ENCODE peak calls at places on chromosomes 6 and 20, in seven cellular contexts. One of them, this sample, is unnamed.
A peak's percentile ranks its signal among the peaks of the same experiment; 100 is the strongest.

GRCh38 chr20:47481330-47482216 is 20.1 kb upstream of the NCOA3 start:
- DNase-seq in WERI-Rb-1: no peak
- DNase-seq in upper lobe of right lung: no peak
- DNase-seq in kidney: no peak
- DNase-seq in pancreas: no peak
- DNase-seq in body of pancreas: no peak
- DNase-seq in psoas muscle: no peak
- DNase-seq in this sample: no peak

GRCh38 chr6:89208551-89208950 is 8.6 kb downstream of the GABRR1 start:
- DNase-seq in kidney: no peak
- DNase-seq in body of pancreas: no peak
- DNase-seq in upper lobe of right lung: no peak
- DNase-seq in pancreas: no peak
- DNase-seq in psoas muscle: no peak
- DNase-seq in WERI-Rb-1: no peak
- DNase-seq in this sample: no peak

GRCh38 chr6:94272327-94272726 is 853.0 kb upstream of the EPHA7 start:
- DNase-seq in upper lobe of right lung: no peak
- DNase-seq in psoas muscle: no peak
- DNase-seq in body of pancreas: no peak
- DNase-seq in WERI-Rb-1: no peak
- DNase-seq in kidney: no peak
- DNase-seq in pancreas: no peak
- DNase-seq in this sample: no peak

GRCh38 chr6:145844933-145845531 is 30.4 kb upstream of the FBXO30 start:
- DNase-seq in upper lobe of right lung: no peak
- DNase-seq in WERI-Rb-1: no peak
- DNase-seq in pancreas: no peak
- DNase-seq in psoas muscle: no peak
- DNase-seq in body of pancreas: no peak
- DNase-seq in kidney: no peak
- DNase-seq in this sample: no peak

GRCh38 chr6:30646450-30647038 is 389 bp upstream of the C6orf136 start:
- DNase-seq in body of pancreas: peak; percentile 95
- DNase-seq in WERI-Rb-1: peak; percentile 58
- DNase-seq in upper lobe of right lung: no peak
- DNase-seq in kidney: peak; percentile 77
- DNase-seq in pancreas: no peak
- DNase-seq in psoas muscle: peak; percentile 95
- DNase-seq in this sample: no peak

GRCh38 chr6:158332237-158332636 is 20.0 kb downstream of the TULP4 start:
- DNase-seq in pancreas: no peak
- DNase-seq in WERI-Rb-1: no peak
- DNase-seq in kidney: no peak
- DNase-seq in psoas muscle: no peak
- DNase-seq in body of pancreas: no peak
- DNase-seq in upper lobe of right lung: no peak
- DNase-seq in this sample: no peak

GRCh38 chr6:144415835-144416237 is 130.7 kb downstream of the UTRN start:
- DNase-seq in upper lobe of right lung: no peak
- DNase-seq in WERI-Rb-1: no peak
- DNase-seq in pancreas: no peak
- DNase-seq in kidney: no peak
- DNase-seq in body of pancreas: no peak
- DNase-seq in psoas muscle: no peak
- DNase-seq in this sample: no peak

GRCh38 chr20:49863666-49864065 is 51.0 kb downstream of the SLC9A8 start:
- DNase-seq in body of pancreas: no peak
- DNase-seq in pancreas: no peak
- DNase-seq in upper lobe of right lung: no peak
- DNase-seq in WERI-Rb-1: peak; percentile 33
- DNase-seq in psoas muscle: no peak
- DNase-seq in kidney: no peak
- DNase-seq in this sample: no peak

GRCh38 chr6:130033999-130034814 is 15.8 kb downstream of the L3MBTL3 start:
- DNase-seq in kidney: no peak
- DNase-seq in body of pancreas: no peak
- DNase-seq in upper lobe of right lung: no peak
- DNase-seq in pancreas: no peak
- DNase-seq in WERI-Rb-1: no peak
- DNase-seq in psoas muscle: no peak
- DNase-seq in this sample: no peak

GRCh38 chr6:1255646-1256365 is 56.1 kb upstream of the FOXQ1 start:
- DNase-seq in WERI-Rb-1: no peak
- DNase-seq in psoas muscle: no peak
- DNase-seq in upper lobe of right lung: no peak
- DNase-seq in body of pancreas: no peak
- DNase-seq in kidney: no peak
- DNase-seq in pancreas: no peak
- DNase-seq in this sample: no peak

GRCh38 chr6:7107578-7108195 is at the start of gene RREB1:
- DNase-seq in pancreas: peak; percentile 51
- DNase-seq in WERI-Rb-1: peak; percentile 79
- DNase-seq in upper lobe of right lung: peak; percentile 84
- DNase-seq in body of pancreas: peak; percentile 69
- DNase-seq in kidney: peak; percentile 77
- DNase-seq in psoas muscle: peak; percentile 67
- DNase-seq in this sample: peak; percentile 77

GRCh38 chr6:42963855-42964605 is 3.5 kb downstream of the GNMT start:
- DNase-seq in upper lobe of right lung: no peak
- DNase-seq in WERI-Rb-1: peak; percentile 96
- DNase-seq in kidney: peak; percentile 31
- DNase-seq in body of pancreas: peak; percentile 57
- DNase-seq in pancreas: peak; percentile 42
- DNase-seq in psoas muscle: no peak
- DNase-seq in this sample: no peak

GRCh38 chr20:36307412-36308317 is 1.5 kb downstream of the DLGAP4 start:
- DNase-seq in body of pancreas: no peak
- DNase-seq in WERI-Rb-1: no peak
- DNase-seq in kidney: no peak
- DNase-seq in upper lobe of right lung: peak; percentile 50
- DNase-seq in psoas muscle: no peak
- DNase-seq in pancreas: no peak
- DNase-seq in this sample: peak; percentile 64
- H3K4me3 ChIP-seq in body of pancreas: no peak overlapping the region
- H3K4me3 ChIP-seq in WERI-Rb-1: no peak overlapping the region
- H3K4me3 ChIP-seq in kidney: no peak overlapping the region
- H3K4me3 ChIP-seq in upper lobe of right lung: no peak overlapping the region
- H3K4me3 ChIP-seq in psoas muscle: no peak overlapping the region
- H3K4me3 ChIP-seq in pancreas: no peak overlapping the region
- H3K4me3 ChIP-seq in this sample: no peak overlapping the region

DNA sequence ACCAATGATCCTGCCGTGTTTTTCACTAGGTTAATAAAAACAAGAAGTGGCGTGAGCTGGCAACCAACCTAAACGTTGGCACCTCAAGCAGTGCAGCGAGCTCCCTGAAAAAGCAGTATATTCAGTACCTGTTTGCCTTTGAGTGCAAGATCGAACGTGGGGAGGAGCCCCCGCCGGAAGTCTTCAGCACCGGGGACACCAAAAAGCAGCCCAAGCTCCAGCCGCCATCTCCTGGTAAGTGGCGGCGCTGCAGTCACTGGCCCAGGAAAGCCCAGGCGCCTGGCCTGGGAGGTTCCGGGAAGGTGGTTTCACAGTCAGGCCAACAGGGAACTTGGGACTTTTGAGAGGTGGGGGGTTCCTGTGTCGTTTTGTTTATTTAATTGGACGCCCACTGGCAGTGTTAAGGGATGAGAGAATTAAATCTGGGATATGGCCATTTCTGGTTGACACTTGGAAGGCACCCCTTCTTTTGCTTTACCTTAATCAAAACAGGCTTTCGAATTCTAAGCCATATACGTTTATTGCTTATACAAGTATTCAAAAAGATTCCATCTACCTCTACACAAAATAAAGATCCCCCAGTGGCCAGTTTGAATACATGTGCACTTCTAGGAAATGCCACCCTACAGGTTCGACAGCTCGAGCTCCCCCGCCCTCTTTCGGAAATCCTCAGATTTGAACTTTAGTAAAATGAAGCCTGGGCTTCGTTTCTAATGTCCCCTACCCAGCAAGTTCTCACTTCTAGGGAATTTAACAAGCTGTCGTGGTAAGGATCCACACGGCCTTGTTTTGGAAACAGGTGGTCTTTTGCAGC is 138.9 kb downstream of the TMEM242 start:
- DNase-seq in pancreas: peak; percentile 87
- DNase-seq in kidney: peak; percentile 89
- DNase-seq in upper lobe of right lung: peak; percentile 86
- DNase-seq in body of pancreas: peak; percentile 87
- DNase-seq in WERI-Rb-1: peak; percentile 74
- DNase-seq in psoas muscle: peak; percentile 74
- DNase-seq in this sample: no peak
- TF ChIP-seq CTCF in pancreas: peak; percentile 94
- TF ChIP-seq CTCF in kidney: peak; percentile 93
- TF ChIP-seq CTCF in upper lobe of right lung: peak; percentile 91
- TF ChIP-seq CTCF in body of pancreas: peak; percentile 94
- TF ChIP-seq CTCF in WERI-Rb-1: peak; percentile 93
- TF ChIP-seq CTCF in psoas muscle: peak; percentile 88
- TF ChIP-seq CTCF in this sample: peak; percentile 81

GRCh38 chr6:24524801-24525200 is 30.0 kb downstream of the ALDH5A1 start:
- DNase-seq in body of pancreas: no peak
- DNase-seq in psoas muscle: no peak
- DNase-seq in upper lobe of right lung: no peak
- DNase-seq in WERI-Rb-1: peak; percentile 53
- DNase-seq in pancreas: no peak
- DNase-seq in kidney: no peak
- DNase-seq in this sample: no peak
- H3K27ac ChIP-seq in body of pancreas: no peak overlapping the region
- H3K27ac ChIP-seq in psoas muscle: no peak overlapping the region
- H3K27ac ChIP-seq in upper lobe of right lung: no peak overlapping the region
- H3K27ac ChIP-seq in WERI-Rb-1: no peak overlapping the region
- H3K27ac ChIP-seq in pancreas: no peak overlapping the region
- H3K27ac ChIP-seq in kidney: no peak overlapping the region
- H3K27ac ChIP-seq in this sample: no peak overlapping the region

GRCh38 chr6:53986165-53986720 is 125.0 kb upstream of the MLIP start:
- DNase-seq in pancreas: peak; percentile 28
- DNase-seq in upper lobe of right lung: no peak
- DNase-seq in psoas muscle: peak; percentile 27
- DNase-seq in body of pancreas: peak; percentile 50
- DNase-seq in kidney: no peak
- DNase-seq in WERI-Rb-1: peak; percentile 55
- DNase-seq in this sample: no peak

GRCh38 chr6:53984581-53984980 is 126.7 kb upstream of the MLIP start:
- DNase-seq in body of pancreas: no peak
- DNase-seq in psoas muscle: no peak
- DNase-seq in kidney: no peak
- DNase-seq in pancreas: no peak
- DNase-seq in upper lobe of right lung: no peak
- DNase-seq in WERI-Rb-1: no peak
- DNase-seq in this sample: no peak

GRCh38 chr6:53985361-53985760 is 125.9 kb upstream of the MLIP start:
- DNase-seq in kidney: no peak
- DNase-seq in psoas muscle: no peak
- DNase-seq in upper lobe of right lung: no peak
- DNase-seq in WERI-Rb-1: no peak
- DNase-seq in pancreas: no peak
- DNase-seq in body of pancreas: no peak
- DNase-seq in this sample: no peak

GRCh38 chr6:53986721-53987526 is 124.3 kb upstream of the MLIP start:
- DNase-seq in pancreas: no peak
- DNase-seq in psoas muscle: no peak
- DNase-seq in body of pancreas: no peak
- DNase-seq in WERI-Rb-1: no peak
- DNase-seq in kidney: no peak
- DNase-seq in upper lobe of right lung: no peak
- DNase-seq in this sample: no peak

DNA sequence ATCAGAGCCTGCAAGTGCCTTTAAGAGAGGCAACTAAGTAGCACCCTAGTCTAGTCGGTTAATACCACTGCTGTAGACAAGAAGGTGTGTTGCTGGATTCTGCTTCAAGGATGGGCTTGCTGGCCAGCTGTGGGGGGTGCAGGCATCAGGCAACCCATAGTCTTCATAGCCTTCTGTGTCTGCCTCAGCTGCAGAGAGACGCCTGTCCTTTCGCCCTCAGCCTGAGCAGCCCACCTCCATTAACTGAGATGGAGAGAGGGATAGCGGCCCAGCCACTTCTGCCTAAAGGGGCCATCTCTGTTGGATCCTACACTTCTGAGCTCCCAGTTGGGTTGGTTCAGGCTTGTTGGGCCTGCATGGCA is 123.7 kb upstream of the MLIP start:
- DNase-seq in WERI-Rb-1: no peak
- DNase-seq in body of pancreas: no peak
- DNase-seq in upper lobe of right lung: no peak
- DNase-seq in pancreas: no peak
- DNase-seq in kidney: no peak
- DNase-seq in psoas muscle: no peak
- DNase-seq in this sample: no peak
- H3K4me3 ChIP-seq in WERI-Rb-1: no peak overlapping the region
- H3K4me3 ChIP-seq in body of pancreas: no peak overlapping the region
- H3K4me3 ChIP-seq in upper lobe of right lung: no peak overlapping the region
- H3K4me3 ChIP-seq in pancreas: no peak overlapping the region
- H3K4me3 ChIP-seq in kidney: no peak overlapping the region
- H3K4me3 ChIP-seq in psoas muscle: no peak overlapping the region
- H3K4me3 ChIP-seq in this sample: no peak overlapping the region

GRCh38 chr20:32035398-32035852 is 16.6 kb upstream of the HCK start:
- DNase-seq in upper lobe of right lung: no peak
- DNase-seq in pancreas: no peak
- DNase-seq in psoas muscle: no peak
- DNase-seq in kidney: no peak
- DNase-seq in body of pancreas: no peak
- DNase-seq in WERI-Rb-1: no peak
- DNase-seq in this sample: no peak
- TF ChIP-seq CTCF in upper lobe of right lung: no peak
- TF ChIP-seq CTCF in pancreas: no peak
- TF ChIP-seq CTCF in psoas muscle: no peak
- TF ChIP-seq CTCF in kidney: no peak
- TF ChIP-seq CTCF in body of pancreas: no peak
- TF ChIP-seq CTCF in WERI-Rb-1: no peak
- TF ChIP-seq CTCF in this sample: no peak

This sample was measured in coronary artery.